ENCODE peak calls at places on chromosomes 5 and 9, in six cellular contexts. M is K562, G is stomach, H is bronchial epithelial cell, U is colonic mucosa, E is HepG2. L is an unnamed sample.

GRCh38 chr9:37906312-37907239 is 2.6 kb upstream of the SLC25A51 start:
- DNase-seq in H (no peak), M (no peak), U (no peak), E (no peak), G (no peak), L (no peak)

GRCh38 chr9:116190997-116191396 is 37.4 kb downstream of the PAPPA start:
- DNase-seq in E (no peak), G (no peak), H (peak), M (no peak), U (no peak), L (no peak)

GRCh38 chr9:109560470-109561132 is 62.5 kb upstream of the PTPN3 start:
- DNase-seq in E (peak), G (no peak), H (peak), U (no peak), M (peak), L (no peak)

GRCh38 chr5:602466-603035 is 9.6 kb upstream of the CEP72 start:
- DNase-seq in E (no peak), U (no peak), M (no peak), H (no peak), G (peak), L (no peak)

GRCh38 chr9:137145731-137146526 is 7.0 kb downstream of the GRIN1 start:
- DNase-seq in H (no peak), E (no peak), U (no peak), M (no peak), G (no peak), L (no peak)

GRCh38 chr9:125699870-125700269 is 7.1 kb downstream of the MAPKAP1 start:
- DNase-seq in U (no peak), G (no peak), E (no peak), H (no peak), M (no peak), L (no peak)

GRCh38 chr5:168651654-168652053 is 72.5 kb upstream of the PANK3 start:
- DNase-seq in M (no peak), H (peak), G (no peak), E (no peak), U (no peak), L (no peak)

GRCh38 chr5:172051643-172052362 is 45.4 kb upstream of the FBXW11 start:
- DNase-seq in U (no peak), E (no peak), H (no peak), M (peak), G (no peak), L (no peak)

GRCh38 chr5:132263548-132264261 is 6.2 kb downstream of the PDLIM4 start:
- DNase-seq in E (no peak), M (peak), H (peak), G (no peak), U (peak), L (no peak)

GRCh38 chr5:180815241-180816031 is 12.8 kb upstream of the MGAT1 start:
- DNase-seq in E (no peak), U (no peak), G (no peak), M (no peak), H (no peak), L (no peak)

GRCh38 chr5:139458580-139459407 is 3.7 kb downstream of the ECSCR start:
- DNase-seq in H (peak), G (peak), E (no peak), U (no peak), M (no peak), L (no peak)

GRCh38 chr5:137808503-137809135 is 54.5 kb upstream of the HNRNPA0 start:
- DNase-seq in E (no peak), M (peak), H (no peak), U (no peak), G (no peak), L (no peak)

GRCh38 chr9:17810728-17811634 is 232.1 kb downstream of the SH3GL2 start:
- DNase-seq in G (peak), E (peak), U (peak), M (peak), H (peak), L (peak)

GRCh38 chr5:36878421-36879088 is 2.0 kb downstream of the NIPBL start:
- DNase-seq in E (peak), M (peak), U (peak), G (no peak), H (no peak), L (no peak)

GRCh38 chr9:27565669-27566068 is 7.6 kb downstream of the C9orf72 start:
- DNase-seq in H (no peak), M (no peak), U (no peak), E (no peak), G (no peak), L (no peak)

GRCh38 chr5:56607551-56607950 is 207.8 kb upstream of the MAP3K1 start:
- DNase-seq in E (no peak), H (peak), G (no peak), U (no peak), M (no peak), L (no peak)

GRCh38 chr9:114782586-114782985 is 23.3 kb downstream of the TNFSF15 start:
- DNase-seq in G (no peak), H (no peak), U (no peak), E (no peak), M (no peak), L (no peak)

GRCh38 chr9:121822093-121823085 is 171.0 kb downstream of the DAB2IP start:
- DNase-seq in G (no peak), M (no peak), H (peak), E (no peak), U (no peak), L (no peak)

GRCh38 chr5:14054965-14055963 is 87.9 kb upstream of the TRIO start:
- DNase-seq in M (no peak), H (peak), U (no peak), E (no peak), G (no peak), L (no peak)

GRCh38 chr5:138946831-138947560 is 71.9 kb upstream of the LRRTM2 start:
- DNase-seq in U (no peak), E (no peak), H (no peak), M (no peak), G (peak), L (no peak)

GRCh38 chr5:81626524-81626923 is 124.4 kb downstream of the SSBP2 start:
- DNase-seq in M (peak), H (peak), U (no peak), E (peak), G (no peak), L (no peak)

GRCh38 chr5:13357937-13358336 is 586.6 kb downstream of the DNAH5 start:
- DNase-seq in E (no peak), G (no peak), M (no peak), H (no peak), U (no peak), L (no peak)

GRCh38 chr5:173762045-173762444 is 126.1 kb upstream of the CPEB4 start:
- DNase-seq in M (peak), U (no peak), E (no peak), G (no peak), H (no peak), L (no peak)

GRCh38 chr5:115389074-115389798 is 92.8 kb upstream of the CCDC112 start:
- DNase-seq in E (no peak), M (no peak), G (no peak), U (no peak), H (no peak), L (no peak)

GRCh38 chr9:89956331-89956730 is 351.5 kb downstream of the GADD45G start:
- DNase-seq in G (no peak), E (no peak), M (no peak), H (no peak), U (no peak), L (peak)

GRCh38 chr5:97162045-97162444 is 19.6 kb upstream of the LIX1 start:
- DNase-seq in M (peak), G (peak), U (peak), E (peak), H (peak), L (peak)

GRCh38 chr5:173902334-173902733 is 14.2 kb downstream of the CPEB4 start:
- DNase-seq in U (no peak), G (no peak), M (no peak), E (no peak), H (no peak), L (no peak)

GRCh38 chr5:105931782-105932489 is 1738.8 kb downstream of the EFNA5 start:
- DNase-seq in H (no peak), G (no peak), E (no peak), U (no peak), M (no peak), L (no peak)

GRCh38 chr5:133612021-133612860 is at the start of gene FSTL4:
- DNase-seq in E (no peak), U (peak), H (no peak), G (peak), M (no peak), L (no peak)

GRCh38 chr5:76790632-76791290 is 28.1 kb upstream of the F2RL1 start:
- DNase-seq in E (peak), U (no peak), G (no peak), M (peak), H (peak), L (no peak)

GRCh38 chr5:120614512-120614911 is 150.4 kb downstream of the PRR16 start:
- DNase-seq in H (peak), M (no peak), U (no peak), G (no peak), E (no peak), L (no peak)

GRCh38 chr9:123322771-123323481 is 33.1 kb upstream of the CRB2 start:
- DNase-seq in U (no peak), H (no peak), E (no peak), G (no peak), M (no peak), L (no peak)

GRCh38 chr5:62143268-62144229 is 162.5 kb upstream of the KIF2A start:
- DNase-seq in H (peak), G (no peak), U (no peak), M (peak), E (peak), L (no peak)

GRCh38 chr9:136357326-136357725 is 6.2 kb downstream of the DNLZ start:
- DNase-seq in H (no peak), U (no peak), M (no peak), E (no peak), G (no peak), L (no peak)

GRCh38 chr9:77587851-77588250 is 60.3 kb downstream of the GNA14 start:
- DNase-seq in G (no peak), E (no peak), M (no peak), H (no peak), U (no peak), L (no peak)

GRCh38 chr9:93820667-93821306 is 134.4 kb downstream of the BARX1 start:
- DNase-seq in M (no peak), G (no peak), E (peak), U (no peak), H (no peak), L (no peak)

GRCh38 chr9:136328011-136328621 is 777 bp downstream of the GPSM1 start:
- DNase-seq in G (peak), H (peak), M (no peak), U (no peak), E (no peak), L (no peak)

GRCh38 chr9:90991953-90992352 is 190.3 kb downstream of the SYK start:
- DNase-seq in U (no peak), E (peak), G (no peak), M (no peak), H (no peak), L (no peak)

GRCh38 chr5:118692811-118693342 is 295.5 kb downstream of the DTWD2 start:
- DNase-seq in U (no peak), G (no peak), M (no peak), H (no peak), E (no peak), L (no peak)

GRCh38 chr9:4327504-4328191 is 27.8 kb upstream of the GLIS3 start:
- DNase-seq in E (no peak), H (peak), U (no peak), G (no peak), M (no peak), L (no peak)
- TF ChIP-seq CTCF in E (peak), H (no peak), U (no peak), G (no peak), M (peak), L (no peak)

GRCh38 chr9:112396416-112396815 is 16.5 kb downstream of the HSDL2 start:
- DNase-seq in G (no peak), M (no peak), E (no peak), U (no peak), H (no peak), L (no peak)
- H3K4me3 ChIP-seq in G (no peak), M (no peak), E (no peak), U (no peak), H (no peak), L (no peak)

GRCh38 chr5:140951636-140952035 is 14.6 kb upstream of the PCDHAC2 start:
- DNase-seq in H (no peak), U (no peak), M (no peak), G (no peak), E (peak), L (no peak)
- TF ChIP-seq CTCF in H (no peak), U (no peak), M (no peak), G (no peak), E (no peak), L (no peak)

DNA sequence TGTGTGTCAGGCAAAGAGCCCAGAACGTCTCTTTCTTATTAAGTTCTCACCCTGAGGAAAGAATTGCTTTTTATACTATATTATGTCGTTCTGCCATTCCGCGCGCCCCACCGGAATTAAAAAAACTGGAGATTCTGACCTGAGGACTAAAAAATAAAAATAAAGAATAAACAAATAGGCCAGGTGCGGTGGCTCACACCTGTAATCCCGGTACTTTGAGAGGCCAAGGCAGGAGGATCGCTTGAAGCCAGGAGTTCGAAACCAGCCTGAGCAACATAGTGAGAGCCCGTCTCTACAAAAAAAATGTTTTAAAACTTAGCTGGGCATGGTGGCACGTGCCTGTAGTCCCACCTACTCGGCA is 677 bp upstream of the DYNC2I2 start:
- DNase-seq in U (no peak), E (no peak), M (no peak), H (no peak), G (no peak), L (no peak)
- H3K4me3 ChIP-seq in U (no peak), E (peak), M (no peak), H (peak), G (no peak), L (peak)

GRCh38 chr9:81685763-81686613 is 3.4 kb downstream of the TLE1 start:
- DNase-seq in H (no peak), E (peak), M (no peak), G (no peak), U (peak), L (peak)
- TF ChIP-seq CTCF in H (no peak), E (no peak), M (no peak), G (no peak), U (no peak), L (peak)

L was measured in LNCaP clone FGC.